ENCODE peak calls at places on chromosomes 7 and 10, in five cellular contexts. F is GM12878, X is gastrocnemius medialis, R is upper lobe of left lung, P is ovary. B is an unnamed sample.

GRCh38 chr10:48519731-48520506 is 85.0 kb downstream of the ARHGAP22 start:
- DNase-seq in R (no peak), X (no peak), P (no peak), F (no peak), B (no peak)

GRCh38 chr10:132403511-132404168 is 6.6 kb downstream of the PWWP2B start:
- DNase-seq in R (peak; percentile 85), F (no peak), X (no peak), P (no peak), B (no peak)

GRCh38 chr7:144416341-144416740 is 12.8 kb upstream of the NOBOX start:
- DNase-seq in R (no peak), F (no peak), P (no peak), X (no peak), B (no peak)

GRCh38 chr7:107813524-107813923 is 10.5 kb upstream of the SLC26A3 start:
- DNase-seq in F (no peak), X (no peak), P (no peak), R (no peak), B (no peak)

GRCh38 chr7:2521341-2521745 is 1.8 kb downstream of the LFNG start:
- DNase-seq in P (no peak), X (no peak), R (peak; percentile 83), F (no peak), B (no peak)

GRCh38 chr10:126598009-126598408 is 72.5 kb downstream of the C10orf90 start:
- DNase-seq in F (no peak), X (no peak), P (no peak), R (no peak), B (no peak)

GRCh38 chr7:102888561-102889233 is 24.1 kb upstream of the LRRC17 start:
- DNase-seq in F (no peak), X (no peak), P (no peak), R (no peak), B (no peak)

GRCh38 chr10:37434091-37434490 is 308.7 kb downstream of the ANKRD30A start:
- DNase-seq in P (no peak), F (no peak), X (no peak), R (no peak), B (no peak)

GRCh38 chr10:35219292-35219691 is 92.6 kb downstream of the CREM start:
- DNase-seq in P (no peak), X (no peak), R (no peak), F (no peak), B (no peak)

DNA sequence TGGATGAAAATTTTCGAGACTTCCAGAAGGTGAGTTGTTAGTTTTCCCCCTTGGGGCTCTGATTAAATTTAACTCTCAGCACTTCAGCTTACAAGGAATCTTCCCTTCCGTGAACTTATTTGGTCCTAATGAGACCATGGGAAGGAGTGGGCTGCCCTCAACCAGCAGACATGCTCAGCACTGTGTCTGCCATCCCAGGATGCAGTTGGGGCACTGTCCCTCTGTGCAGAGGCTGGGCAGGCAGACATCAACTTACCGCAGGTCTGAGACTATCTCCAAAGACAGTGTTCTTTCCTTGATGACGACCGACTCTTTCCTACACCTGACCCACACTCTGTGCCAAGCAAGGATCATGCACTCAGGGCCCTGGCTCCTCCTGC is 36.7 kb downstream of the VOPP1 start:
- DNase-seq in X (no peak), P (no peak), R (no peak), F (no peak), B (no peak)
- H3K4me3 ChIP-seq in X (no peak overlapping the region), P (no peak overlapping the region), R (no peak overlapping the region), F (peak overlapping the region; percentile 78), B (no peak overlapping the region)

GRCh38 chr7:96388166-96388565 is 66.3 kb upstream of the SLC25A13 start:
- DNase-seq in F (no peak), R (no peak), P (no peak), X (no peak), B (no peak)
- H3K4me3 ChIP-seq in F (no peak overlapping the region), R (no peak overlapping the region), P (no peak overlapping the region), X (no peak overlapping the region), B (no peak overlapping the region)

DNA sequence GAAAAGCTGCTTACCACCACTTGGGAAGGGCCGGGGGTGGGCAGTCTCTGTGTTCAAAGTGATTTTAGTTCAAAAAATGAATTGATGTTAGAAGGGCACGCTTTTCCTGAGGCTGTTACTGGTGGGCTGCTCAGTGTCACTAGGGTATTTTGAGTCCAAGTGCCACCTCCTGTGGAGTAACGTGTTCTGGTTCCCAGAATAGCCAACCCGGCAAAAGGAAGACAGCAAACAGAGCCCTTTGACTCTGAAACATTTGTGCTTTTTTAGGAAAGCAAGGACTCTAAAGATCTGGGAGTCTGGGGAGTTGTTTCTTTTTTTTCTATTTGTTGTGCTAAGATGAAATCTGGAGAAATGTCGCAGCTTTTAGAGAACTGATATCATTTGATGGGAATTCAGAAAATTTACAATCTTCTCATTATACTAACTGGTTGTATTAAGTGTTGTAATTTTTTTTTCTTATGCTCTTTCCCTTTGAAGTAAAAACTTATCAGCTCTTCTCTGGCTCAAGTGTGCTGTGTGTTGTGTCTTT is 66.2 kb downstream of the MKX start:
- DNase-seq in P (no peak), F (no peak), R (no peak), X (no peak), B (no peak)
- H3K4me3 ChIP-seq in P (no peak overlapping the region), F (no peak overlapping the region), R (no peak overlapping the region), X (no peak overlapping the region), B (no peak overlapping the region)

GRCh38 chr7:117270371-117270770 is 52.5 kb downstream of the WNT2 start:
- DNase-seq in R (no peak), F (no peak), P (no peak), X (no peak), B (no peak)
- H3K4me3 ChIP-seq in R (no peak overlapping the region), F (no peak overlapping the region), P (no peak overlapping the region), X (no peak overlapping the region), B (no peak overlapping the region)

GRCh38 chr7:45921381-45921698 is 268 bp upstream of the IGFBP3 start:
- DNase-seq in X (no peak), F (no peak), R (no peak), P (no peak), B (no peak)
- H3K4me3 ChIP-seq in X (peak overlapping the region; percentile 42), F (no peak overlapping the region), R (peak overlapping the region; percentile 42), P (peak overlapping the region; percentile 78), B (peak overlapping the region; percentile 38)

GRCh38 chr10:100715445-100716385 is 29.7 kb upstream of the PAX2 start:
- DNase-seq in X (no peak), F (no peak), P (no peak), R (peak; percentile 77), B (no peak)

GRCh38 chr10:100715101-100715444 is 30.3 kb upstream of the PAX2 start:
- DNase-seq in X (no peak), P (no peak), R (no peak), F (no peak), B (no peak)

GRCh38 chr10:100714566-100714950 is 30.8 kb upstream of the PAX2 start:
- DNase-seq in F (no peak), P (no peak), X (no peak), R (no peak), B (no peak)

GRCh38 chr10:100713859-100714565 is 31.4 kb upstream of the PAX2 start:
- DNase-seq in P (no peak), X (no peak), F (no peak), R (peak; percentile 63), B (no peak)

DNA sequence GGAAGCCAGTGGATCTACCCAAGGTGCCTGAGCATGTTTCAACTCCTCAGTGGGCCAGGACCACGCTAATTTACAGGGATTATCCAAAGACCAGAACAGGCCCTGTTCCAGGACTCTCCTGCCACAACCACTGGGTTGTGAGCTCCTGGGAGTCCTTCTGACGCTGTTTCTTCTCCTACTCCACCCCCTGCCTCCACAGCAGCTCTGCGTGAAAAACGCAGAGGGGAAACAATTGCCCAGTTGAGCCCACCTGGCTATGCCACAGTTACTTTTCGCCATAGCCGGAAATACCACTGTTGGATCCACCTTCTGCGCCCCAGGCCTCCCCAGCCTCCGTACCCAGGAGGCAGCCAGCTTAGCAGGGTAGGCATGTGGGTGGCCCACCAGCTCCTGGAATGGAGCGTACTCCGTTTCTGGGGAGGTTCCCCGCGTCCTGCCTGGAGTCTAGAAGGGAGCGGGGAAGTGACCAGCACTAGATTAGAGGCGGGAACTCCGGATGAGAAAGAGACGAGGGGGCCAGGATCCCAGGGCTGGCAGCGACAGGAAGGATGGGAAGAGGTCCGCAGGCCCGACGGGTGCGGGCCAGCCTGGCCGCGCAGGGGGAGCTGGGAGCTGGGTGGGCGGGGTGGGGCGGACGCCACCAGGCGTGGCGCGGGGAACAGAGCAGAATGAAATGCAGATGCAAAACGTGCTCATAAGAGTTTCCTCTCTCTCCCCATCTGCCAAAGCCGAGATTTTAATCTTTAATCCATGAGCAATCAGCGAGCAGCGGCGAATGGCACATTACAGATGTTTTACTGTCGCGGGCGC is 32.1 kb upstream of the PAX2 start:
- DNase-seq in X (no peak), P (no peak), F (no peak), R (peak; percentile 36), B (no peak)
- H3K4me3 ChIP-seq in X (no peak overlapping the region), P (no peak overlapping the region), F (no peak overlapping the region), R (no peak overlapping the region), B (peak overlapping the region; percentile 7)

GRCh38 chr7:105298004-105298403 is 90.7 kb downstream of the SRPK2 start:
- DNase-seq in F (no peak), X (no peak), P (no peak), R (no peak), B (no peak)
- H3K4me3 ChIP-seq in F (peak overlapping the region; percentile 1), X (no peak overlapping the region), P (no peak overlapping the region), R (no peak overlapping the region), B (no peak overlapping the region)

DNA sequence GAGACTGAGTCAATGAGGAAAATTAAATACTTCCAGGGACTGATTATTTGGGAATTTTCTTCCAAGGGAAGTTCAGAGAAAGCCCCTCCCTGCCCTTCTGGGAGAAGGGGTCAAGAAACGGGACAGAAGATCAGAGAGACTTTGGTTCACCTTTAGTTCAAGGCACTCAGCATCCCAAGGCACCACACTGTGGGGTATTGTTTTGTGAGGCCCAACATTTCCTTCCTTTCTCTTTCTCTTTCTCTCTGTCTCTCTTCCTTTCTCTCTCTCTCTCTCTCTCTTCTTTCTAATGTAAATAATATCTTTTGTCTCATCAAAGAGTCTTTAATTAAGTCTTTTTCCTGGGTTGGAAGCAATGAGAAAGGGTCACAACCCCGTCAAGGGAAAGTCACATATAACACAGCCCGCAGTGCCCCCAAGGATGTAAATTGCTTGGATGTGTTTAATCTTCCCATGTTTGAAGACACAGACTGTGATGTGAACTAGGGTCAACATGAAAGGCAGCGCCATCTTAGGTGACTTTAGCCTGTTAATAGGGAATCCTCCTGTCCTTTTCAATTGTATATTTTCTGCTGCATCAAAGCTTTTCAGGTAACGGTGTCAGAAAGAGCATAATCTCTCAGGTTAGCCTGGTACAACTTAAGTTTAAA is 983.3 kb upstream of the C7orf33 start:
- DNase-seq in P (no peak), X (no peak), F (no peak), R (no peak), B (no peak)
- H3K4me3 ChIP-seq in P (no peak overlapping the region), X (no peak overlapping the region), F (no peak overlapping the region), R (no peak overlapping the region), B (no peak overlapping the region)

B was measured in esophagus squamous epithelium.